ENCODE peak calls at places on chromosomes 3 and 15, in nine cellular contexts. L, Y, A, B, G, H, T, N and Z are unnamed samples. For H3K4me1, the result is how much of the 10 kb centered on the place peaks cover.

GRCh38 chr3:41581700-41582099 is 380.2 kb downstream of the ULK4 start:
- DNase-seq in N (no peak), H (no peak), Y (no peak), T (no peak), B (no peak), A (no peak), G (no peak), L (peak), Z (no peak)

GRCh38 chr15:81924667-81925183 is 121.1 kb downstream of the MEX3B start:
- DNase-seq in B (no peak), L (no peak), G (no peak), T (no peak), H (no peak), Y (no peak), N (no peak), A (no peak), Z (no peak)

GRCh38 chr3:29409409-29409808 is 128.5 kb downstream of the RBMS3 start:
- DNase-seq in N (no peak), G (no peak), Y (no peak), T (no peak), B (no peak), A (no peak), H (no peak), L (no peak), Z (no peak)

GRCh38 chr3:32340639-32341365 is 50.9 kb upstream of the CMTM7 start:
- DNase-seq in T (peak), A (no peak), G (no peak), B (no peak), H (no peak), N (no peak), L (no peak), Y (peak), Z (no peak)

GRCh38 chr3:132347095-132347494 is 29.9 kb downstream of the ACP3 start:
- DNase-seq in A (no peak), H (no peak), B (peak), L (no peak), T (peak), G (no peak), N (peak), Y (peak), Z (no peak)

GRCh38 chr3:154090116-154090420 is 31.1 kb upstream of the ARHGEF26 start:
- DNase-seq in B (no peak), L (no peak), G (no peak), N (no peak), H (no peak), A (no peak), T (peak), Y (no peak), Z (no peak)

GRCh38 chr3:112514527-112515128 is 15.4 kb upstream of the BTLA start:
- DNase-seq in B (no peak), L (no peak), Y (no peak), A (no peak), G (no peak), H (no peak), N (no peak), T (no peak), Z (no peak)

GRCh38 chr3:8303466-8303865 is 198.2 kb upstream of the LMCD1 start:
- DNase-seq in G (no peak), T (no peak), L (no peak), Y (no peak), A (no peak), B (no peak), N (no peak), H (no peak), Z (no peak)

GRCh38 chr3:42387802-42388651 is 22.4 kb downstream of the LYZL4 start:
- DNase-seq in T (peak), Y (no peak), H (no peak), G (no peak), A (no peak), N (no peak), L (no peak), B (no peak), Z (no peak)

GRCh38 chr3:45871834-45872233 is 14.5 kb upstream of the CCR9 start:
- DNase-seq in H (no peak), Y (no peak), T (no peak), N (no peak), L (no peak), A (no peak), B (no peak), G (no peak), Z (no peak)

GRCh38 chr15:88878720-88879184 is 16.6 kb downstream of the HAPLN3 start:
- DNase-seq in G (peak), B (no peak), Y (peak), A (no peak), H (no peak), N (peak), L (peak), T (peak), Z (no peak)

GRCh38 chr3:63961891-63962290 is 49.7 kb upstream of the SCAANT1 start:
- DNase-seq in N (no peak), T (peak), L (peak), Y (peak), H (no peak), B (peak), A (peak), G (peak), Z (no peak)

GRCh38 chr15:68494573-68495105 is 62.7 kb upstream of the ITGA11 start:
- DNase-seq in A (no peak), B (no peak), G (no peak), H (no peak), T (no peak), L (no peak), Y (no peak), N (no peak), Z (no peak)

GRCh38 chr3:15367059-15367458 is 34.7 kb upstream of the SH3BP5 start:
- DNase-seq in N (no peak), B (no peak), T (peak), L (no peak), G (no peak), A (no peak), H (no peak), Y (no peak), Z (no peak)

GRCh38 chr3:183178833-183179549 is 16.5 kb upstream of the LAMP3 start:
- DNase-seq in N (peak), G (peak), T (peak), B (peak), H (no peak), L (peak), Y (no peak), A (no peak), Z (no peak)

GRCh38 chr15:97023131-97023844 is 692.8 kb downstream of the NR2F2 start:
- DNase-seq in B (no peak), Y (no peak), L (no peak), N (no peak), T (peak), G (no peak), A (no peak), H (no peak), Z (no peak)

GRCh38 chr3:137709011-137709601 is 55.0 kb upstream of the SOX14 start:
- DNase-seq in N (no peak), B (no peak), Y (peak), G (peak), L (peak), T (no peak), H (no peak), A (peak), Z (no peak)

GRCh38 chr3:14332392-14332791 is 70.0 kb upstream of the SLC6A6 start:
- DNase-seq in B (no peak), N (no peak), Y (no peak), G (no peak), T (no peak), A (no peak), L (no peak), H (no peak), Z (no peak)

GRCh38 chr15:31465083-31465955 is 138.7 kb downstream of the KLF13 start:
- DNase-seq in T (no peak), Y (no peak), N (peak), G (no peak), H (no peak), B (no peak), A (no peak), L (no peak), Z (no peak)

GRCh38 chr15:59609730-59610712 is 1.6 kb upstream of the GCNT3 start:
- DNase-seq in B (no peak), H (no peak), A (no peak), T (no peak), N (no peak), L (no peak), G (no peak), Y (no peak), Z (no peak)

GRCh38 chr15:85380860-85381535 is 595 bp downstream of the AKAP13 start:
- DNase-seq in N (peak), Y (no peak), H (peak), B (peak), A (no peak), T (peak), L (no peak), G (peak), Z (peak)

GRCh38 chr3:13091898-13092620 is 18.8 kb upstream of the IQSEC1 start:
- DNase-seq in T (peak), B (peak), A (peak), G (peak), N (peak), Y (peak), H (peak), L (peak), Z (peak)

GRCh38 chr3:105368575-105369500 is 2.1 kb downstream of the ALCAM start:
- DNase-seq in B (peak), T (peak), Y (peak), A (peak), L (no peak), H (peak), N (peak), G (peak), Z (peak)

GRCh38 chr3:149489060-149489690 is 14.7 kb downstream of the TM4SF4 start:
- DNase-seq in G (peak), H (no peak), N (no peak), A (peak), T (peak), L (peak), Y (no peak), B (no peak), Z (no peak)

GRCh38 chr3:12246758-12247157 is 42.1 kb upstream of the PPARG start:
- DNase-seq in N (no peak), G (no peak), T (no peak), B (no peak), Y (no peak), H (no peak), L (no peak), A (no peak), Z (no peak)

GRCh38 chr15:76667943-76668715 is 237.0 kb downstream of the SCAPER start:
- DNase-seq in Y (no peak), H (no peak), B (no peak), T (no peak), L (no peak), A (no peak), G (no peak), N (no peak), Z (no peak)

GRCh38 chr15:51842852-51843737 is 13.6 kb downstream of the TMOD3 start:
- DNase-seq in N (no peak), L (peak), G (no peak), A (peak), H (no peak), B (no peak), Y (peak), T (peak), Z (no peak)

GRCh38 chr15:51848811-51849210 is 19.4 kb downstream of the TMOD3 start:
- DNase-seq in N (no peak), T (peak), Y (no peak), A (no peak), G (no peak), H (no peak), B (no peak), L (no peak), Z (no peak)

GRCh38 chr15:51844747-51845426 is 15.4 kb downstream of the TMOD3 start:
- DNase-seq in L (no peak), T (peak), B (no peak), A (no peak), H (no peak), G (no peak), Y (no peak), N (no peak), Z (no peak)

GRCh38 chr15:51846463-51847230 is 17.2 kb downstream of the TMOD3 start:
- DNase-seq in H (no peak), L (peak), N (no peak), A (peak), T (peak), B (no peak), Y (no peak), G (no peak), Z (no peak)

DNA sequence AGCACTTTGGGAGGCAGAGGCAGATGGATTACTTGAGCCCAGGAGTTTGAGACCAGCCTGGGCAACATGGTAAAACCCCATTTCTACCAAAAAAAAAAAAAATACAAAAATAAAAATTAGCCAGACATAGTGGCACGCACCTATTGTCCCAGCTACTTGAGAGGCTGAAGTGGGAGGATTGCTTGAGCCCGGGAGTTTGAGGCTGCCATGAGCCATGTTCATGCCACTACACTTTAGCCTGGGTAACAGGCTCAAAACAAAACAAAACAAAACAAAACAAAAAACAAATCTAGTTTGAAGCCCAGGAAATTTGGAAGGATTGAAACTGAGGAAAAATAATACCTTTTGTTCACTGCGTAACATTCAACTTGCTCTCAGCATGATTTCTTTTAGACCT is 16.6 kb downstream of the TMOD3 start:
- DNase-seq in T (no peak), L (no peak), G (no peak), Y (no peak), B (no peak), N (no peak), H (no peak), A (no peak), Z (no peak)
- H3K4me1 ChIP-seq in T (half or more), L (under half), G (half or more), Y (under half), B (under half), N (half or more), H (under half), A (half or more), Z (half or more)

GRCh38 chr3:119104031-119104430 is 41.9 kb upstream of the TEX55 start:
- DNase-seq in B (no peak), T (no peak), G (no peak), Y (no peak), H (no peak), A (no peak), N (no peak), L (no peak), Z (no peak)

GRCh38 chr3:119098006-119098405 is 48.0 kb upstream of the TEX55 start:
- DNase-seq in N (no peak), H (no peak), B (no peak), T (no peak), G (no peak), L (no peak), A (no peak), Y (no peak), Z (no peak)

GRCh38 chr3:119098620-119099222 is 47.2 kb upstream of the TEX55 start:
- DNase-seq in T (peak), A (peak), Y (peak), L (peak), H (no peak), B (no peak), N (no peak), G (peak), Z (no peak)

GRCh38 chr3:119099785-119100184 is 46.2 kb upstream of the TEX55 start:
- DNase-seq in L (no peak), G (no peak), N (no peak), T (no peak), A (no peak), H (no peak), B (no peak), Y (no peak), Z (no peak)
- TF ChIP-seq POLR2AphosphoS5 in L (no peak), G (no peak), N (no peak), T (no peak), A (no peak), H (no peak), B (no peak), Y (no peak), Z (no peak)

GRCh38 chr15:61527836-61528589 is 298.9 kb upstream of the RORA start:
- DNase-seq in L (no peak), A (no peak), B (no peak), T (peak), G (peak), N (no peak), H (no peak), Y (no peak), Z (no peak)
- H3K4me3 ChIP-seq in L (no peak), A (no peak), B (no peak), T (no peak), G (no peak), N (no peak), H (no peak), Y (no peak), Z (no peak)

GRCh38 chr15:36601952-36602351 is 22.5 kb downstream of the CDIN1 start:
- DNase-seq in T (no peak), B (no peak), N (no peak), L (no peak), A (no peak), G (no peak), Y (no peak), H (no peak), Z (peak)
- H3K4me1 ChIP-seq in T (under half), B (under half), N (under half), L (under half), A (under half), G (under half), Y (under half), H (under half), Z (half or more)

GRCh38 chr3:124951511-124952390 is 17.2 kb upstream of the MUC13 start:
- DNase-seq in H (no peak), T (no peak), G (no peak), N (no peak), A (no peak), L (no peak), Y (no peak), B (peak), Z (no peak)
- TF ChIP-seq POLR2AphosphoS5 in H (no peak), T (no peak), G (no peak), N (no peak), A (no peak), L (no peak), Y (no peak), B (no peak), Z (no peak)

GRCh38 chr3:128720891-128721290 is 5.1 kb upstream of the RAB7A start:
- DNase-seq in Y (no peak), H (no peak), L (no peak), T (no peak), G (no peak), B (no peak), N (no peak), A (no peak), Z (peak)

GRCh38 chr3:128725547-128725931 is 444 bp upstream of the RAB7A start:
- DNase-seq in B (no peak), A (no peak), N (no peak), L (no peak), T (no peak), G (no peak), Y (no peak), H (no peak), Z (no peak)

GRCh38 chr3:128725932-128726690 is at the start of gene RAB7A:
- DNase-seq in B (peak), A (peak), L (peak), N (peak), G (peak), Y (peak), T (peak), H (peak), Z (peak)

GRCh38 chr3:128726691-128727031 is 678 bp downstream of the RAB7A start:
- DNase-seq in Y (peak), B (peak), G (no peak), N (peak), H (peak), T (peak), L (peak), A (no peak), Z (peak)

GRCh38 chr3:128723477-128723876 is 2.5 kb upstream of the RAB7A start:
- DNase-seq in B (no peak), A (no peak), H (no peak), T (no peak), Y (no peak), L (peak), G (no peak), N (no peak), Z (no peak)
- H3K4me3 ChIP-seq in B (no peak), A (no peak), H (no peak), T (no peak), Y (no peak), L (no peak), G (no peak), N (no peak), Z (no peak)